ENCODE peak calls at places on chromosome 3, in six cellular contexts. V is A549, D is endothelial cell of umbilical vein, W is K562, F is H1, U is HepG2. Z is an unnamed sample.

GRCh38 chr3:94862703-94863102 is 799.8 kb downstream of the NSUN3 start:
- DNase-seq in V (peak; percentile 52), W (no peak), F (no peak), D (no peak), U (peak; percentile 25), Z (peak; percentile 19)

GRCh38 chr3:172065967-172066762 is 26.8 kb downstream of the FNDC3B start:
- DNase-seq in W (no peak), V (peak; percentile 70), F (no peak), U (peak; percentile 81), D (peak; percentile 85), Z (no peak)

GRCh38 chr3:26712211-26713026 is 89.8 kb downstream of the LRRC3B start:
- DNase-seq in F (no peak), U (peak; percentile 34), V (peak; percentile 34), W (peak; percentile 45), D (no peak), Z (no peak)

GRCh38 chr3:48695113-48695753 is 9.5 kb upstream of the NCKIPSD start:
- DNase-seq in D (peak; percentile 57), F (peak; percentile 82), W (peak; percentile 27), U (no peak), V (no peak), Z (peak; percentile 80)

GRCh38 chr3:16132926-16133325 is 41.6 kb upstream of the GALNT15 start:
- DNase-seq in F (no peak), V (no peak), U (no peak), W (no peak), D (no peak), Z (no peak)

GRCh38 chr3:24502690-24503089 is 8.0 kb upstream of the THRB start:
- DNase-seq in W (no peak), U (no peak), D (peak; percentile 18), V (no peak), F (no peak), Z (no peak)

GRCh38 chr3:23873941-23874340 is 42.8 kb downstream of the NKIRAS1 start:
- DNase-seq in W (no peak), U (no peak), D (peak; percentile 55), F (no peak), V (no peak), Z (no peak)

GRCh38 chr3:159839561-159840379 is 148.9 kb upstream of the IL12A start:
- DNase-seq in F (peak; percentile 57), V (no peak), D (no peak), U (no peak), W (no peak), Z (peak; percentile 75)

GRCh38 chr3:176896640-176897039 is 300.6 kb downstream of the TBL1XR1 start:
- DNase-seq in W (no peak), F (no peak), U (no peak), V (no peak), D (no peak), Z (no peak)

GRCh38 chr3:126746395-126747177 is 42.5 kb downstream of the CHCHD6 start:
- DNase-seq in V (peak; percentile 52), W (peak; percentile 42), U (peak; percentile 84), F (no peak), D (peak; percentile 9), Z (no peak)

GRCh38 chr3:12483364-12483763 is 916 bp upstream of the TSEN2 start:
- DNase-seq in W (no peak), V (no peak), U (no peak), D (no peak), F (no peak), Z (no peak)

DNA sequence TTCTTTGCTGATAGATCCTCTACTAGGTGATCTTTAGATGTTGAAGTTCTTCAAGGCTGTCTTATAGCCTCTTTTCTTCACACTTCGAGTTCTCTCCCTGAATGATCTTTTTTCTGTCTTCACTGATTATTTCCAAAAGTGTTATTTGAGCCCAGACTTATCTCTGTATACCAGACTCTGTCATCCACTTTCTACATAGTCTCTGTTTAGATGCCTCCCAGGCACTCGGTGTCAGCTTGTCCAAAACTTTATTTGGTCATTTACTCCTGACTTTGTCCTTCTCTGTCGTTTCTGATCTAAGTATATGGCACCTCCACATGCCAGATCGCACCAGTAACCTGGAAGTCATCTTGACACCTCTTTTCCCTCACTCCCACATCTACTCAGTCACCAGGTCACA is 27.6 kb downstream of the KLHL18 start:
- DNase-seq in D (no peak), V (no peak), U (no peak), W (no peak), F (no peak), Z (no peak)
- TF ChIP-seq JUN in D (no peak), V (no peak), U (no peak), W (no peak), F (no peak), Z (no peak)

DNA sequence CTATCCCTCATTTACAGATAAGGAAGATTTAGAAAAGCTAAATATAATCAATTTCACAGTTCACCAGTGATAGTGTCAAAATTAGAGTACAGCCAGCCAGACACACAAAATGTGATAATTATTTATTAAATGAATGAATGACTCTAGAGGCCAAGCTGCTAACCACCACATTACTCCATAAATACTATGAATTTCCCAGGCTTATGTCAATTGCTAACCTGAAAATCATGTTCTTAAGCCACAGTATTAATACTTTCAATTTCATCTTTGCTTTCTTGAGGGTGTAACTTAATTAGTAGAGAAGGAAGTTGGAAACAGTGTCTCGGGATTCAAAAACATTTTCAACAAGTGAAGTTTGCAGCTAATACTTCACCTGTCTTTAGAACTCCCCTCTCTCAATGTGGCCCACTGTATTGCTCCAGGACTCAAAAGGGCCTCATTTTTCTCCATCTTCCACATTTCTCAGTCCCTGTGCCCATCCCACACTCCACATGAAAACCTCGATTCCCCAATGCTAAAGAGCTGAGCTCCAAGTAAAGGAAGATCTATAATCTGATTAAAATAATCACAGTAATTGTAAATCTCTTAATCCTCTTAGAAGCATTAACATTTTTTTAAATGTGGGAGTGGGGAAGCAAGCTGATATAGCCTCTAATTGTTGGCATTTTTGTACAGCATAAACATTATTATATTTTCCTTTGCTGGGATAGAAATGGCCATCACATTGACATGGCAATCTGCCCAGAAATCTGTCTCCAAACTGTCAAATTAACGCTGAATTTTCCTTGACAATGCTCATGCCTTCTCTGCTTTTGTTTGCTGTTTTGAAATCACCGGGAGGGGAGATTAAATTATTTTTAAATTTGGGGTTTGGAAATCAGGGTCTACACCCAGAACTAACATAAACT is 765.1 kb downstream of the ROBO1 start:
- DNase-seq in W (no peak), V (no peak), U (no peak), F (no peak), D (peak; percentile 8), Z (no peak)
- TF ChIP-seq JUN in W (no peak), V (no peak), U (no peak), F (no peak), D (no peak), Z (no peak)

DNA sequence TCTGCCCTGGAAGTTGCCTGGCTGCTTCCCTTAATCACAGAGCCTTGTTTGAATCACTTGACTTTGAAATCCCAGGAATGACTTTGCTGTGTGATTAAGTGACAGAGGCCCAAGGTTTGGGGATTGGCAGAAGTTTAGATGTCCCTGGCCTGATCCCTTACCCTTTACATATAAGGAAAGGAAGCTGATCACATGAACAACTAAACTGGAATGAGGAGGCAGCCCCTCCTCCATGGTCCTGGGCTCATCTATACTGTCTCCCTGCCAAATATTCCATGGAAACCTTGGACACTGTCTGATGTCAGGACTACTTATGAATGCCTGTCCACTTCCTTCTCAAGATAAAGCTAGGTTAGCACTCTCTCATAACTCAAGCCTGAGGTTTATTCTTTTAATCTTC is 181.3 kb upstream of the CTDSPL start:
- DNase-seq in F (no peak), W (no peak), U (no peak), D (no peak), V (no peak), Z (no peak)
- TF ChIP-seq JUN in F (no peak), W (no peak), U (no peak), D (no peak), V (no peak), Z (no peak)

GRCh38 chr3:192850501-192850981 is 67.1 kb downstream of the MB21D2 start:
- DNase-seq in U (peak; percentile 47), F (no peak), V (peak; percentile 52), W (no peak), D (peak; percentile 47), Z (no peak)

GRCh38 chr3:192845196-192845855 is 72.3 kb downstream of the MB21D2 start:
- DNase-seq in F (no peak), D (no peak), U (no peak), W (no peak), V (no peak), Z (no peak)

GRCh38 chr3:192851821-192852352 is 65.8 kb downstream of the MB21D2 start:
- DNase-seq in F (no peak), V (peak; percentile 79), U (peak; percentile 86), D (peak; percentile 92), W (no peak), Z (no peak)

GRCh38 chr3:192847918-192848317 is 69.7 kb downstream of the MB21D2 start:
- DNase-seq in W (no peak), U (no peak), V (no peak), D (no peak), F (no peak), Z (no peak)

GRCh38 chr3:192848371-192849233 is 69.1 kb downstream of the MB21D2 start:
- DNase-seq in W (no peak), V (no peak), F (no peak), U (no peak), D (no peak), Z (no peak)
- TF ChIP-seq JUN in W (no peak), V (no peak), F (no peak), U (no peak), D (no peak), Z (no peak)

GRCh38 chr3:30319713-30320112 is 286.7 kb upstream of the TGFBR2 start:
- DNase-seq in U (peak; percentile 71), D (peak; percentile 60), F (peak; percentile 7), W (no peak), V (peak; percentile 71), Z (peak; percentile 25)
- TF ChIP-seq JUN in U (no peak), D (no peak), F (no peak), W (no peak), V (no peak), Z (no peak)

GRCh38 chr3:114119776-114120175 is 59.1 kb downstream of the DRD3 start:
- DNase-seq in D (peak; percentile 14), V (no peak), W (no peak), F (no peak), U (no peak), Z (no peak)

GRCh38 chr3:114126461-114126860 is 52.4 kb downstream of the DRD3 start:
- DNase-seq in F (no peak), D (no peak), V (no peak), U (no peak), W (no peak), Z (no peak)

GRCh38 chr3:114127517-114127916 is 51.3 kb downstream of the DRD3 start:
- DNase-seq in D (no peak), U (no peak), W (no peak), F (no peak), V (no peak), Z (no peak)

GRCh38 chr3:114120211-114120610 is 58.6 kb downstream of the DRD3 start:
- DNase-seq in U (no peak), F (no peak), W (no peak), D (no peak), V (no peak), Z (no peak)

DNA sequence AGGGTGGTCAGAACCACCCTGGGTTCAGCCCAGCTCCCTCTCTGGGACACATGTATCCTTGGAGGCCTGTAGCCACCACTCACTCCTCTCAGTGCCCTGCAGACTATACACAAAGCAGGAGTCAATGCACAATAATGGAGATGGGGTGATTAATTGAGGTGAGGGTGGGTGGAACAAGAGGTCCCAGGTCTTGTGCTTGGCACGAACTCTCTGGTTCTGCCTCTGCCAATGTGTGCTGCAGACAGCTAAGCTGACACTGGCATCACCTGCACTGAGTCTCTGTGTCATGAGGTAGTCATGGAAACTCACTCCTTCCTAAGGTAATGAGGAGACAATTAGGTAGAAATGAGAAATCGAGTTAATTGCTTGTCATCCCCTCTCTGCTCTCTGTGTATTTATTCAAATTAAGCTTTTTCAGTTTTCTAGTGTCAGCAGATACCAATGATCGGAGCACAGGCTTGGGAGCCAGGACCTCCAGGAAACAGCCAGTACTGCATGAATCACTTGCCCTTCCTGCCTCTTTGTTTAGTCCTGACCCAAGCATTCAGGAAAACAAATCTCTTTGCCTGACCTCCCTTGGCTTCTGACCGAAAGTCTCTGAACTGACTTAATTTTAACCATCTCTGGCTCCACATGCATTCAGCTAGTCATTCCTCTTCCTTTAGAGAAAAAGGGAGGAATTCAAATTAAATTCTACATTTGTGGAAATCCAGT is 56.7 kb downstream of the DRD3 start:
- DNase-seq in V (no peak), U (no peak), F (no peak), D (peak; percentile 92), W (no peak), Z (no peak)
- TF ChIP-seq JUN in V (no peak), U (no peak), F (no peak), D (peak; percentile 91), W (no peak), Z (no peak)